ENCODE peak calls at places on chromosomes 2 and 18, in six cellular contexts. One of them, this sample, is unnamed.

GRCh38 chr2:207883002-207883780 is 113.5 kb upstream of the FZD5 start:
- DNase-seq in H1: no peak
- DNase-seq in neuronal stem cell: no peak
- DNase-seq in IMR-90: no peak
- DNase-seq in mesendoderm: no peak
- DNase-seq in mesenchymal stem cell: no peak
- DNase-seq in this sample: no peak

GRCh38 chr2:190858817-190859216 is 21.8 kb upstream of the GLS start:
- DNase-seq in mesenchymal stem cell: peak; percentile 84
- DNase-seq in IMR-90: peak; percentile 90
- DNase-seq in mesendoderm: no peak
- DNase-seq in H1: no peak
- DNase-seq in neuronal stem cell: no peak
- DNase-seq in this sample: peak; percentile 53

GRCh38 chr2:45394842-45395241 is 216.2 kb downstream of the SRBD1 start:
- DNase-seq in H1: no peak
- DNase-seq in IMR-90: no peak
- DNase-seq in neuronal stem cell: no peak
- DNase-seq in mesenchymal stem cell: no peak
- DNase-seq in mesendoderm: no peak
- DNase-seq in this sample: no peak

GRCh38 chr2:208489687-208490086 is 83.1 kb downstream of the PTH2R start:
- DNase-seq in H1: no peak
- DNase-seq in neuronal stem cell: no peak
- DNase-seq in mesenchymal stem cell: no peak
- DNase-seq in IMR-90: no peak
- DNase-seq in mesendoderm: no peak
- DNase-seq in this sample: no peak

GRCh38 chr2:207334631-207335371 is 169.1 kb upstream of the KLF7 start:
- DNase-seq in IMR-90: peak; percentile 100
- DNase-seq in H1: peak; percentile 64
- DNase-seq in mesenchymal stem cell: peak; percentile 99
- DNase-seq in mesendoderm: peak; percentile 96
- DNase-seq in neuronal stem cell: peak; percentile 71
- DNase-seq in this sample: peak; percentile 91

GRCh38 chr2:189013677-189014380 is 39.7 kb downstream of the COL3A1 start:
- DNase-seq in mesendoderm: no peak
- DNase-seq in mesenchymal stem cell: peak; percentile 65
- DNase-seq in neuronal stem cell: no peak
- DNase-seq in IMR-90: peak; percentile 38
- DNase-seq in H1: no peak
- DNase-seq in this sample: no peak

GRCh38 chr2:166171210-166171609 is 43.4 kb upstream of the SCN1A start:
- DNase-seq in IMR-90: no peak
- DNase-seq in mesendoderm: no peak
- DNase-seq in mesenchymal stem cell: no peak
- DNase-seq in neuronal stem cell: no peak
- DNase-seq in H1: no peak
- DNase-seq in this sample: no peak

GRCh38 chr2:12738112-12738485 is 21.4 kb downstream of the TRIB2 start:
- DNase-seq in mesenchymal stem cell: peak; percentile 97
- DNase-seq in IMR-90: peak; percentile 59
- DNase-seq in neuronal stem cell: no peak
- DNase-seq in mesendoderm: no peak
- DNase-seq in H1: no peak
- DNase-seq in this sample: no peak

GRCh38 chr2:102504833-102505232 is 31.8 kb downstream of the SLC9A4 start:
- DNase-seq in H1: no peak
- DNase-seq in IMR-90: no peak
- DNase-seq in mesenchymal stem cell: no peak
- DNase-seq in neuronal stem cell: no peak
- DNase-seq in mesendoderm: no peak
- DNase-seq in this sample: no peak

GRCh38 chr2:218892693-218893348 is 12.2 kb downstream of the WNT10A start:
- DNase-seq in neuronal stem cell: peak; percentile 65
- DNase-seq in mesendoderm: peak; percentile 66
- DNase-seq in mesenchymal stem cell: peak; percentile 36
- DNase-seq in H1: peak; percentile 82
- DNase-seq in IMR-90: peak; percentile 45
- DNase-seq in this sample: peak; percentile 72

GRCh38 chr2:224432003-224432574 is 30.2 kb upstream of the FAM124B start:
- DNase-seq in mesendoderm: no peak
- DNase-seq in H1: no peak
- DNase-seq in mesenchymal stem cell: no peak
- DNase-seq in neuronal stem cell: no peak
- DNase-seq in IMR-90: no peak
- DNase-seq in this sample: no peak

GRCh38 chr18:5413447-5413846 is 117.9 kb upstream of the ZBTB14 start:
- DNase-seq in H1: no peak
- DNase-seq in mesenchymal stem cell: peak; percentile 1
- DNase-seq in IMR-90: no peak
- DNase-seq in neuronal stem cell: no peak
- DNase-seq in mesendoderm: peak; percentile 38
- DNase-seq in this sample: no peak

GRCh38 chr18:37489998-37490397 is 75.6 kb downstream of the CELF4 start:
- DNase-seq in mesenchymal stem cell: no peak
- DNase-seq in H1: no peak
- DNase-seq in IMR-90: no peak
- DNase-seq in neuronal stem cell: no peak
- DNase-seq in mesendoderm: no peak
- DNase-seq in this sample: no peak

GRCh38 chr2:125224188-125224587 is 1199.1 kb downstream of the CNTNAP5 start:
- DNase-seq in neuronal stem cell: no peak
- DNase-seq in mesendoderm: no peak
- DNase-seq in H1: no peak
- DNase-seq in mesenchymal stem cell: no peak
- DNase-seq in IMR-90: no peak
- DNase-seq in this sample: no peak

GRCh38 chr2:237073552-237073951 is 12.1 kb upstream of the COPS8 start:
- DNase-seq in mesenchymal stem cell: peak; percentile 86
- DNase-seq in neuronal stem cell: no peak
- DNase-seq in mesendoderm: peak; percentile 34
- DNase-seq in H1: no peak
- DNase-seq in IMR-90: peak; percentile 93
- DNase-seq in this sample: peak; percentile 4

GRCh38 chr18:8045160-8045885 is 478.2 kb downstream of the PTPRM start:
- DNase-seq in mesenchymal stem cell: no peak
- DNase-seq in H1: no peak
- DNase-seq in mesendoderm: no peak
- DNase-seq in IMR-90: no peak
- DNase-seq in neuronal stem cell: no peak
- DNase-seq in this sample: no peak

GRCh38 chr2:214386720-214387119 is 24.1 kb upstream of the VWC2L start:
- DNase-seq in H1: no peak
- DNase-seq in mesendoderm: no peak
- DNase-seq in mesenchymal stem cell: no peak
- DNase-seq in neuronal stem cell: no peak
- DNase-seq in IMR-90: no peak
- DNase-seq in this sample: no peak

GRCh38 chr2:96330407-96330806 is 5.2 kb upstream of the NCAPH start:
- DNase-seq in IMR-90: peak; percentile 84
- DNase-seq in mesenchymal stem cell: peak; percentile 44
- DNase-seq in H1: no peak
- DNase-seq in mesendoderm: no peak
- DNase-seq in neuronal stem cell: no peak
- DNase-seq in this sample: no peak

GRCh38 chr18:62486290-62486964 is 36.4 kb upstream of the ZCCHC2 start:
- DNase-seq in IMR-90: peak; percentile 16
- DNase-seq in mesendoderm: peak; percentile 73
- DNase-seq in neuronal stem cell: no peak
- DNase-seq in mesenchymal stem cell: peak; percentile 9
- DNase-seq in H1: no peak
- DNase-seq in this sample: peak; percentile 82

GRCh38 chr18:12879840-12880531 is 4.1 kb downstream of the PTPN2 start:
- DNase-seq in mesendoderm: peak; percentile 51
- DNase-seq in IMR-90: no peak
- DNase-seq in mesenchymal stem cell: no peak
- DNase-seq in neuronal stem cell: no peak
- DNase-seq in H1: no peak
- DNase-seq in this sample: no peak

GRCh38 chr2:23926750-23927627 is at the start of gene ATAD2B:
- DNase-seq in mesenchymal stem cell: peak; percentile 95
- DNase-seq in mesendoderm: peak; percentile 97
- DNase-seq in neuronal stem cell: peak; percentile 95
- DNase-seq in H1: peak; percentile 97
- DNase-seq in IMR-90: peak; percentile 94
- DNase-seq in this sample: peak; percentile 97
- H3K4ac ChIP-seq in mesenchymal stem cell: peak within 1 kb of the TSS; percentile 71
- H3K4ac ChIP-seq in mesendoderm: peak within 1 kb of the TSS; percentile 93
- H3K4ac ChIP-seq in neuronal stem cell: no peak within 1 kb of the TSS
- H3K4ac ChIP-seq in H1: peak within 1 kb of the TSS; percentile 97
- H3K4ac ChIP-seq in IMR-90: peak within 1 kb of the TSS; percentile 99
- H3K4ac ChIP-seq in this sample: peak within 1 kb of the TSS; percentile 96

GRCh38 chr2:128371248-128371630 is 52.6 kb upstream of the HS6ST1 start:
- DNase-seq in neuronal stem cell: no peak
- DNase-seq in mesenchymal stem cell: no peak
- DNase-seq in H1: no peak
- DNase-seq in mesendoderm: no peak
- DNase-seq in IMR-90: no peak
- DNase-seq in this sample: no peak

GRCh38 chr2:128368437-128369125 is 49.9 kb upstream of the HS6ST1 start:
- DNase-seq in H1: no peak
- DNase-seq in mesendoderm: no peak
- DNase-seq in mesenchymal stem cell: no peak
- DNase-seq in neuronal stem cell: no peak
- DNase-seq in IMR-90: no peak
- DNase-seq in this sample: no peak

GRCh38 chr2:128370468-128371247 is 52.0 kb upstream of the HS6ST1 start:
- DNase-seq in mesenchymal stem cell: no peak
- DNase-seq in H1: no peak
- DNase-seq in neuronal stem cell: no peak
- DNase-seq in mesendoderm: no peak
- DNase-seq in IMR-90: peak; percentile 32
- DNase-seq in this sample: peak; percentile 53

GRCh38 chr2:128369126-128369555 is 50.5 kb upstream of the HS6ST1 start:
- DNase-seq in neuronal stem cell: peak; percentile 71
- DNase-seq in H1: no peak
- DNase-seq in mesenchymal stem cell: no peak
- DNase-seq in mesendoderm: peak; percentile 31
- DNase-seq in IMR-90: peak; percentile 12
- DNase-seq in this sample: no peak

GRCh38 chr2:128369626-128370467 is 51.2 kb upstream of the HS6ST1 start:
- DNase-seq in mesenchymal stem cell: no peak
- DNase-seq in mesendoderm: no peak
- DNase-seq in neuronal stem cell: peak; percentile 80
- DNase-seq in H1: no peak
- DNase-seq in IMR-90: no peak
- DNase-seq in this sample: no peak
- H3K9ac ChIP-seq in mesenchymal stem cell: no peak overlapping the region
- H3K9ac ChIP-seq in mesendoderm: no peak overlapping the region
- H3K9ac ChIP-seq in neuronal stem cell: no peak overlapping the region
- H3K9ac ChIP-seq in H1: no peak overlapping the region
- H3K9ac ChIP-seq in IMR-90: no peak overlapping the region
- H3K9ac ChIP-seq in this sample: no peak overlapping the region

GRCh38 chr2:73101626-73102256 is 11.0 kb downstream of the RAB11FIP5 start:
- DNase-seq in IMR-90: no peak
- DNase-seq in mesenchymal stem cell: no peak
- DNase-seq in neuronal stem cell: no peak
- DNase-seq in mesendoderm: peak; percentile 74
- DNase-seq in H1: no peak
- DNase-seq in this sample: no peak

GRCh38 chr2:73100956-73101355 is 11.8 kb downstream of the RAB11FIP5 start:
- DNase-seq in mesendoderm: no peak
- DNase-seq in neuronal stem cell: no peak
- DNase-seq in H1: no peak
- DNase-seq in IMR-90: no peak
- DNase-seq in mesenchymal stem cell: no peak
- DNase-seq in this sample: no peak

GRCh38 chr2:73095910-73096309 is 16.8 kb downstream of the RAB11FIP5 start:
- DNase-seq in mesenchymal stem cell: no peak
- DNase-seq in mesendoderm: no peak
- DNase-seq in H1: no peak
- DNase-seq in IMR-90: no peak
- DNase-seq in neuronal stem cell: no peak
- DNase-seq in this sample: no peak

GRCh38 chr2:73103018-73103542 is 9.7 kb downstream of the RAB11FIP5 start:
- DNase-seq in neuronal stem cell: no peak
- DNase-seq in H1: no peak
- DNase-seq in mesendoderm: no peak
- DNase-seq in mesenchymal stem cell: no peak
- DNase-seq in IMR-90: no peak
- DNase-seq in this sample: no peak

GRCh38 chr2:73099486-73099885 is 13.3 kb downstream of the RAB11FIP5 start:
- DNase-seq in H1: no peak
- DNase-seq in mesendoderm: no peak
- DNase-seq in neuronal stem cell: no peak
- DNase-seq in mesenchymal stem cell: no peak
- DNase-seq in IMR-90: no peak
- DNase-seq in this sample: no peak
- H2AK5ac ChIP-seq in H1: no peak overlapping the region
- H2AK5ac ChIP-seq in mesendoderm: no peak overlapping the region
- H2AK5ac ChIP-seq in neuronal stem cell: no peak overlapping the region
- H2AK5ac ChIP-seq in mesenchymal stem cell: no peak overlapping the region
- H2AK5ac ChIP-seq in IMR-90: no peak overlapping the region
- H2AK5ac ChIP-seq in this sample: no peak overlapping the region

GRCh38 chr18:59865241-59865986 is 34.4 kb upstream of the PMAIP1 start:
- DNase-seq in mesenchymal stem cell: no peak
- DNase-seq in mesendoderm: no peak
- DNase-seq in IMR-90: no peak
- DNase-seq in neuronal stem cell: no peak
- DNase-seq in H1: no peak
- DNase-seq in this sample: no peak
- H3K4ac ChIP-seq in mesenchymal stem cell: no peak overlapping the region
- H3K4ac ChIP-seq in mesendoderm: no peak overlapping the region
- H3K4ac ChIP-seq in IMR-90: no peak overlapping the region
- H3K4ac ChIP-seq in neuronal stem cell: no peak overlapping the region
- H3K4ac ChIP-seq in H1: no peak overlapping the region
- H3K4ac ChIP-seq in this sample: no peak overlapping the region